ENCODE peak calls at places on chromosome 5, in ten cellular contexts. F is HepG2, O is sigmoid colon, A is heart left ventricle, S is IMR-90, P is suprapubic skin, U is body of pancreas, M is Peyer's patch, W is adrenal gland, K is A549. V is an unnamed sample.

GRCh38 chr5:126723643-126724042 is 53.3 kb upstream of the LMNB1 start:
- DNase-seq in F (no peak), O (no peak), A (no peak), S (no peak), P (no peak), U (no peak), M (no peak), W (no peak), K (no peak), V (no peak)

GRCh38 chr5:93145767-93146166 is 435.3 kb downstream of the NR2F1-AS1 start:
- DNase-seq in F (no peak), O (no peak), A (no peak), S (peak; percentile 36), P (no peak), U (no peak), M (no peak), W (no peak), K (no peak), V (no peak)

GRCh38 chr5:92492908-92493307 is 1088.1 kb downstream of the NR2F1-AS1 start:
- DNase-seq in F (no peak), O (no peak), A (no peak), S (no peak), P (no peak), U (no peak), M (no peak), W (no peak), K (no peak), V (no peak)

GRCh38 chr5:2996248-2996647 is 244.8 kb upstream of the IRX2 start:
- DNase-seq in F (no peak), O (no peak), A (no peak), S (no peak), P (no peak), U (no peak), M (no peak), W (no peak), K (no peak), V (no peak)

GRCh38 chr5:37554938-37555337 is 175.8 kb downstream of the WDR70 start:
- DNase-seq in F (peak; percentile 25), O (no peak), A (no peak), S (no peak), P (no peak), U (no peak), M (no peak), W (no peak), K (no peak), V (no peak)

GRCh38 chr5:157217289-157218024 is 36.8 kb downstream of the ITK start:
- DNase-seq in F (no peak), O (no peak), A (no peak), S (no peak), P (no peak), U (no peak), M (no peak), W (no peak), K (no peak), V (no peak)

GRCh38 chr5:90932052-90932699 is 373.6 kb downstream of the ADGRV1 start:
- DNase-seq in F (peak; percentile 48), O (peak; percentile 75), A (no peak), S (peak; percentile 70), P (no peak), U (peak; percentile 49), M (no peak), W (peak; percentile 83), K (peak; percentile 47), V (peak; percentile 51)

GRCh38 chr5:127665641-127666040 is 16.8 kb downstream of the CTXN3 start:
- DNase-seq in F (no peak), O (no peak), A (no peak), S (no peak), P (no peak), U (no peak), M (no peak), W (no peak), K (no peak), V (no peak)

GRCh38 chr5:115069087-115069968 is 100.4 kb downstream of the TRIM36 start:
- DNase-seq in F (peak; percentile 64), O (no peak), A (no peak), S (peak; percentile 58), P (no peak), U (peak; percentile 27), M (no peak), W (peak; percentile 64), K (peak; percentile 33), V (no peak)

GRCh38 chr5:63211413-63212132 is 633.0 kb downstream of the LRRC70 start:
- DNase-seq in F (no peak), O (no peak), A (no peak), S (no peak), P (no peak), U (no peak), M (no peak), W (no peak), K (no peak), V (no peak)

GRCh38 chr5:63220244-63220643 is 641.6 kb downstream of the LRRC70 start:
- DNase-seq in F (no peak), O (no peak), A (no peak), S (no peak), P (no peak), U (no peak), M (no peak), W (no peak), K (no peak), V (no peak)

GRCh38 chr5:63213256-63213655 is 634.6 kb downstream of the LRRC70 start:
- DNase-seq in F (no peak), O (no peak), A (no peak), S (no peak), P (no peak), U (no peak), M (no peak), W (no peak), K (no peak), V (no peak)

GRCh38 chr5:63217422-63217821 is 638.8 kb downstream of the LRRC70 start:
- DNase-seq in F (no peak), O (no peak), A (no peak), S (no peak), P (no peak), U (no peak), M (no peak), W (no peak), K (no peak), V (no peak)
- TF ChIP-seq CTCF in F (no peak), O (no peak), A (no peak), S (no peak), P (no peak), U (no peak), M (no peak), W (no peak), K (no peak), V (no peak)

GRCh38 chr5:140555747-140556312 is 1.4 kb downstream of the SRA1 start:
- DNase-seq in F (no peak), O (no peak), A (no peak), S (no peak), P (no peak), U (no peak), M (no peak), W (no peak), K (no peak), V (no peak)
- TF ChIP-seq POLR2A in F (no peak), O (no peak), A (no peak), S (no peak), P (no peak), U (no peak), M (no peak), W (no peak), K (no peak), V (no peak)

DNA sequence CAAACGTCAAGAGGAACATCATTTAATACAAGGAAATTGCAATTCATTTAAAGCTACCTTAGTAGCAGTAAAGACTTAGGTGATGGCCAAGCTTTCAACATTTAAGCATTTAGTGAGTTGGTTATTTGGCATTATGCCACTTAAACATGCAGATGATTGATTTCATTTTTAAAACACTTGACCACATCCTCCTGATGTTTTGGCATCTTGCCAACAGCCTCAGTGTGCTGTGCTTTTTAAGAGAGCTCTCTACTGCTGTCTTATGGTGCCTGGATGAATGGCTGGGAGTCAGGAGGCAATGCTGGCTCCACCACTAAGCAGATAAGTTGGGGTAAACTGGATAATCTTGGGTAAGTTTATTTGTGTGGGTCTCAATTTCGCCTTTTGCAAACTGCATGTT is 364.5 kb downstream of the MAN2A1 start:
- DNase-seq in F (peak; percentile 9), O (peak; percentile 66), A (no peak), S (peak; percentile 21), P (no peak), U (peak; percentile 43), M (peak; percentile 61), W (peak; percentile 35), K (no peak), V (peak; percentile 55)
- TF ChIP-seq CTCF in F (no peak), O (no peak), A (no peak), S (no peak), P (no peak), U (no peak), M (no peak), W (no peak), K (no peak), V (no peak)

DNA sequence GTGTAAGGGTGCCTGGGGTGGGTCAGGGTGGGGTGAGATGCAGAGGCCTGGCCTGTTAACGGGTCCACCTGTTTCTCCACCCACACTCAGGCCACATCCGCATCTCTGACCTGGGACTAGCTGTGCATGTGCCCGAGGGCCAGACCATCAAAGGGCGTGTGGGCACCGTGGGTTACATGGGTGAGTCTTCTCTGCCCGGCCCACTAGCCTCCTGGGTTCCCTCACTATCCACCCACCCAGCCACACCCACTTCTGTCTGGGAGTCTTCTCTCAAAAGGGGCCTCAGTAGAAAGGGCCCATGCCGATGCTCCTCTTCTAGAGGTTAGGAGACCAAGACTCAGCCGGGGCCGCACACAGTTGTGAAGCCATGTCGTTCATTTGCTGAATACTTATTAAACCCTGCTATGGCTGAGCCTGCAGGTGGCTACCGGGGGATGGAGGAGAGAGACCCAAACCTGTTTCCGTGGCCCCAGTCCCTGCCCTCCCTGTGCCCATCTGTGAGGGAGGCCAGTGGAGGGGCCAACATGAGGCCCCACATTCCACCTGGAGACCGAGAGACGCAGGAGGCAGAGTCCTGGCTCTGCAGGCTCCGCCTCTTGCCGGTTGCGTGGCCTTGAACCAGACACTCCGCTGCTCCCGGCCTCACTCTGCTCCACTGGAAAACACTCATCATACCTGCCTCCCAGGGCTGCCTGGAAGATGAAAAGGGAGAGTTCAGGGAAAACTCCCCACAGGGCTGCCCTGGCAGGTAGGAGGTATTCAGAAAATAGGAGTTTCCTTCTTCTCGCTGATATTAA is 8.7 kb downstream of the GRK6 start:
- DNase-seq in F (peak; percentile 69), O (no peak), A (no peak), S (no peak), P (no peak), U (no peak), M (no peak), W (peak; percentile 67), K (no peak), V (no peak)
- TF ChIP-seq POLR2A in F (no peak), O (no peak), A (no peak), S (no peak), P (no peak), U (no peak), M (no peak), W (no peak), K (no peak), V (no peak)

V was measured in lower leg skin.